ENCODE peak calls at places on chromosomes 13 and 19, in four cellular contexts. One of them, this sample, is unnamed.

GRCh38 chr19:55304279-55304978 is 20.6 kb downstream of the BRSK1 start:
- DNase-seq in K562: peak
- DNase-seq in A549: peak
- DNase-seq in GM12878: no peak
- DNase-seq in this sample: peak

GRCh38 chr13:113224486-113224885 is 15.1 kb downstream of the CUL4A start:
- DNase-seq in K562: no peak
- DNase-seq in A549: no peak
- DNase-seq in GM12878: no peak
- DNase-seq in this sample: no peak

GRCh38 chr13:85586856-85587255 is 212.4 kb downstream of the SLITRK6 start:
- DNase-seq in K562: no peak
- DNase-seq in A549: no peak
- DNase-seq in GM12878: no peak
- DNase-seq in this sample: no peak

GRCh38 chr19:13381827-13382632 is 124.2 kb downstream of the CACNA1A start:
- DNase-seq in K562: peak
- DNase-seq in A549: no peak
- DNase-seq in GM12878: no peak
- DNase-seq in this sample: no peak

GRCh38 chr19:16203256-16204004 is 5.7 kb downstream of the AP1M1 start:
- DNase-seq in K562: no peak
- DNase-seq in A549: no peak
- DNase-seq in GM12878: no peak
- DNase-seq in this sample: no peak

GRCh38 chr19:10835089-10835753 is 791 bp downstream of the TMED1 start:
- DNase-seq in K562: peak
- DNase-seq in A549: no peak
- DNase-seq in GM12878: no peak
- DNase-seq in this sample: no peak

GRCh38 chr19:21022996-21023395 is 2.5 kb downstream of the ZNF430 start:
- DNase-seq in K562: peak
- DNase-seq in A549: no peak
- DNase-seq in GM12878: no peak
- DNase-seq in this sample: peak

GRCh38 chr19:5251096-5252065 is 89.2 kb downstream of the PTPRS start:
- DNase-seq in K562: no peak
- DNase-seq in A549: no peak
- DNase-seq in GM12878: no peak
- DNase-seq in this sample: no peak

GRCh38 chr13:29883941-29884518 is 33.6 kb upstream of the UBL3 start:
- DNase-seq in K562: no peak
- DNase-seq in A549: no peak
- DNase-seq in GM12878: no peak
- DNase-seq in this sample: no peak

GRCh38 chr13:112684041-112684440 is 5.8 kb upstream of the ATP11A start:
- DNase-seq in K562: no peak
- DNase-seq in A549: no peak
- DNase-seq in GM12878: no peak
- DNase-seq in this sample: no peak

GRCh38 chr13:97225533-97225932 is 3.4 kb downstream of the MBNL2 start:
- DNase-seq in K562: no peak
- DNase-seq in A549: no peak
- DNase-seq in GM12878: no peak
- DNase-seq in this sample: no peak

GRCh38 chr13:49610176-49610575 is 18.1 kb upstream of the ARL11 start:
- DNase-seq in K562: no peak
- DNase-seq in A549: no peak
- DNase-seq in GM12878: no peak
- DNase-seq in this sample: no peak

GRCh38 chr13:20940083-20940482 is 37.5 kb upstream of the XPO4 start:
- DNase-seq in K562: no peak
- DNase-seq in A549: peak
- DNase-seq in GM12878: no peak
- DNase-seq in this sample: peak

GRCh38 chr13:70206671-70207070 is 98.4 kb upstream of the KLHL1 start:
- DNase-seq in K562: no peak
- DNase-seq in A549: no peak
- DNase-seq in GM12878: no peak
- DNase-seq in this sample: peak

GRCh38 chr13:24013189-24013588 is 115.9 kb upstream of the C1QTNF9B start:
- DNase-seq in K562: no peak
- DNase-seq in A549: no peak
- DNase-seq in GM12878: no peak
- DNase-seq in this sample: no peak

GRCh38 chr13:109494955-109495354 is 291.4 kb downstream of the IRS2 start:
- DNase-seq in K562: no peak
- DNase-seq in A549: peak
- DNase-seq in GM12878: no peak
- DNase-seq in this sample: no peak

GRCh38 chr13:26062853-26063444 is 11.1 kb upstream of the SHISA2 start:
- DNase-seq in K562: peak
- DNase-seq in A549: peak
- DNase-seq in GM12878: no peak
- DNase-seq in this sample: peak
- TF ChIP-seq CHD4 in K562: no peak
- TF ChIP-seq CHD4 in A549: no peak
- TF ChIP-seq CHD4 in GM12878: no peak
- TF ChIP-seq CHD4 in this sample: no peak

DNA sequence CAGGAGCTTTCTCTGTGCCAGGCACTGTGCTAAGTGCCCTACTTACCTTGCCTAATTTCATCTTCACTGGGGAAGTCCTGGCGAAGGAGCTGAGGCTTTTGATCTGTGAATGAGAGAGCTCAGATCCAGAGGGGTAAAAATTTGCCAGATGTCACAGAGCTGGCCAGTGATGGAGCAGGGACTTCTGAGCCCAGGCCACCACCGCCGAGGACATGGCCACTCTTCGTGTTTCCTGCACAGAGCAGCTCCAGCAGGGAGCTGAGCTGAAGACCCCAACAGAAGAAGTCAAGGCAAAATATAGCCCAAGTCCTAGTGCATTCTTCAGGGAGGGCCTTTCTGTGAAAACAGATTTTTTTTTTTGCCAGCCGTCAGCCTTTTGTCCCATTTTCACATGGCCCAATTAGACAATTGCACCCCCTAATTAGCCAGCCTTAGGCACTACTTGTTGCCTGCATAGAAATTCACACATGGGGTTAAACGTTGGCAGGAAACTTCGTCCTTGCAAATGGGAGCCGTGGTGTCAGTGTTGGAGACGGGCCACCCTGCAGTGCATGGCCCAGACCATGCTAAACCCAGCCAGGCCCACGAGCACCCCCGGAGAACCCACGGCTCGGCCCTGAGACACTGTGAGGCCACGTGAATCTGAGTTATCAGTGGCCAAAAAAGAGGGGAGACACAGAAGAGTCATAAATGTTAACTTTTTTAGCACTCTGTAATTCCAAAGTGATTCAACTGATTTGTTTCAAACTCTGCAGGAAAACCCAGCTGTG is 7.8 kb downstream of the ZNF536 start:
- DNase-seq in K562: no peak
- DNase-seq in A549: no peak
- DNase-seq in GM12878: no peak
- DNase-seq in this sample: no peak
- TF ChIP-seq KDM1A in K562: no peak
- TF ChIP-seq KDM1A in A549: no peak
- TF ChIP-seq KDM1A in GM12878: no peak
- TF ChIP-seq KDM1A in this sample: no peak

GRCh38 chr19:45200614-45201013 is 22.0 kb downstream of the BLOC1S3 start:
- DNase-seq in K562: peak
- DNase-seq in A549: peak
- DNase-seq in GM12878: no peak
- DNase-seq in this sample: peak
- TF ChIP-seq CHD4 in K562: no peak
- TF ChIP-seq CHD4 in A549: no peak
- TF ChIP-seq CHD4 in GM12878: no peak
- TF ChIP-seq CHD4 in this sample: no peak

GRCh38 chr19:46392252-46392801 is 21.0 kb downstream of the CCDC8 start:
- DNase-seq in K562: no peak
- DNase-seq in A549: no peak
- DNase-seq in GM12878: no peak
- DNase-seq in this sample: no peak
- TF ChIP-seq KDM1A in K562: no peak
- TF ChIP-seq KDM1A in A549: no peak
- TF ChIP-seq KDM1A in GM12878: no peak
- TF ChIP-seq KDM1A in this sample: no peak

DNA sequence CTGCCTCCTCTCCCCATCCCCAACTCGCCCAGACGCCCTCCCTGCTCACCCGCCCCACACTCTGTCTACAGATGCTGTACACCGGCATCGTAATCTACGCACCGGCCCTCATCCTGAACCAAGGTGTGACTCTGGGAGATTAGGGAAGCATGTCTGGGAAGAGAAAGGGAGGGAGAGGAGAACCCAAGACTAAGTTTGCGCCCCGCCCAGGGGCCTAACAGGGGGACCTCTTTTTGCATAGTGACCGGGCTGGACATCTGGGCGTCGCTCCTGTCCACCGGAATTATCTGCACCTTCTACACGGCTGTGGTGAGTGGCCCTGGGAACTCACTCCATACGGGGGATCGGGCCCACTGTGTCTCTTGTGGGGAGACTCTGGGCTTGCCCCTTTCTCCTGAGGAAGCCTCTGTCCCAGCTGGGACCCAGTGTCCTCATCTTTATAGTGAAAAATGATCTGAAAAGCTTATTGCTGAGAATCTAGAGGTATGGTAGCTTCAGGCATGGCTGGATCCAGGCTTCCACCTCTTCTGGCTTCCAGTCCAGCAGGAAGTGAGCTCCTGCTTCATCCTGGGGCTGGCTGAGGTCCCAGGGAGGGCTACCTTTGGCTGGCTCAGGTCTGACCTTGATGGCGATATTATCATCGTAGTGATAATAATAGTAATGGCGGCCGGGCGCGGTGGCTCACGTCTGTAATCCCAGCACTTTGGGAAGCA is 2.8 kb downstream of the SLC5A5 start:
- DNase-seq in K562: no peak
- DNase-seq in A549: no peak
- DNase-seq in GM12878: no peak
- DNase-seq in this sample: no peak
- TF ChIP-seq CHD4 in K562: no peak
- TF ChIP-seq CHD4 in A549: no peak
- TF ChIP-seq CHD4 in GM12878: no peak
- TF ChIP-seq CHD4 in this sample: no peak

DNA sequence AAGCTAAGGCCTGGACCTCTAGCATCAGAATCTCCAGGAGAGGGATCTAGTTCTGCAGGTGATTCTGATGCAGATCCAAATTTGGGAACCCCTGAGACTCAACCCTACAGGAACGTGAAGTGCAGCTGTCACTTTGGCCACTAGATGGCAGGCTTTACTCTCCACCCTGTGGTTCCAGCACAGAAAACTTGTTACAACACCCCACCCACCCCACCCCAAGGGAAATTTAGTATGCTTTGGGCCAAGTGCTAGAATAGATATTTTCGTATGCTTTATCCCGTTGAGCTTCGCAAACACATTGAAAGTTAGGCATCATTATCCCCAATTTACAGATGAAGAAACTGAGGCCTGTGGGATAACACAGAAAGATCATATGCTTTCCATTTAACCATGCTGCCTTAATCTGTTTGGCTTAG is 232.0 kb downstream of the B3GLCT start:
- DNase-seq in K562: peak
- DNase-seq in A549: peak
- DNase-seq in GM12878: no peak
- DNase-seq in this sample: peak
- TF ChIP-seq KDM1A in K562: no peak
- TF ChIP-seq KDM1A in A549: no peak
- TF ChIP-seq KDM1A in GM12878: no peak
- TF ChIP-seq KDM1A in this sample: no peak

DNA sequence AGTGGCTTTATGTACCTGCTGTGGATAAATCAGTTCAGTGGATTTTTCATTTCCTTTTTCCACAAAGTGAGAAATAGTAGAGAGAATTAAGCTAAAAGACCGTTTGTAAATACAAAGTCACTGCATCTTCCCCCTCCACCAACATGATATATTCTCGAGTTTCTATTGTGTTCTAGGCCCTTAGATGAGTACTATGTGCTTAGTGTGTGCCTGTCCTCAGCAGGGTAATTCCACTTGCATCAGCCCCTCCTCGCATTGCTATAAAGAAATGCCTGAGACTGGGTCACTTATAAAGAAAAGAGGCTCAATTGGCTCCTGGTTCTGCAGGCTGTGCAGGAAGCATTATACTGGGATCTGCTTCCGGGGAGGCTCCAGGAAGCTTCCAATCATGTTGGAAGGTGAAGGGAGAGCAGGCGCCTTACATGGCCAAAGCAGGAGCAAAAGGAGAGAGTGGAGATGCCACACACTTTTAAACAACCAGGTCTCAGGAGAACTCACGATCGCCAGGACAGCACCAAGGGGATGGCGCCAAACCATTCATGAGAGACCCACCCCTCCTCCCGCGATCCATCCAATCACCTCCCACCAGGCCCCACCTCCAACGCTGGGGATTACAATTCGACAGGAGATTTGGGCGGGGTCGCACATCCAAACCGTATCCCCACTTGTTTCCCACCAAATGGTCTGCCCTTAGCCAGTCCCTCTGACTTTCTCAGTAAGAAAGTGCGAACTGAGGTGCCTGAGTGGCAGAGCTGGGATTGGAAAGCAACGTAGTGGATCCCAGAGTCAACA is 102.3 kb upstream of the ABCC4 start:
- DNase-seq in K562: no peak
- DNase-seq in A549: no peak
- DNase-seq in GM12878: no peak
- DNase-seq in this sample: no peak
- TF ChIP-seq CHD4 in K562: no peak
- TF ChIP-seq CHD4 in A549: no peak
- TF ChIP-seq CHD4 in GM12878: no peak
- TF ChIP-seq CHD4 in this sample: no peak

GRCh38 chr19:39388657-39389056 is 2.2 kb downstream of the PAF1 start:
- DNase-seq in K562: no peak
- DNase-seq in A549: no peak
- DNase-seq in GM12878: no peak
- DNase-seq in this sample: no peak

GRCh38 chr19:39390759-39391592 is at the start of the genes MED29 and PAF1:
- DNase-seq in K562: peak
- DNase-seq in A549: peak
- DNase-seq in GM12878: peak
- DNase-seq in this sample: peak

GRCh38 chr19:39386557-39386956 is 4.3 kb downstream of the PAF1 start:
- DNase-seq in K562: no peak
- DNase-seq in A549: no peak
- DNase-seq in GM12878: no peak
- DNase-seq in this sample: no peak

GRCh38 chr19:39389621-39390414 is 1.1 kb downstream of the PAF1 start:
- DNase-seq in K562: no peak
- DNase-seq in A549: no peak
- DNase-seq in GM12878: no peak
- DNase-seq in this sample: no peak

DNA sequence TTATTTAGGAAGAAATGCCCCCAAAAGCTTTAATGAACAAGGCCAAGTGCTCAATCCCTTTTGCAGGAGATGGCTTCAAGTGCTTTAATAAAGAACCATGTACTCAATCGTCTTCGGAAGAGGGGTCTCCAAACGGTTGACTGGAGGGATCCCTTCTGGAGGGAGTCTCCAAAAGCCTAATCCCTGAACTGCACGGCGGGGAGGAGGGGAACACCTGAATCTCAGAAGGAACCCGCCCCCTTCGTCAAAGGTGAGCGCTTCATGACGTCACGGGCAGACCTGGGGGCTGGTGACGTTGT is 497 bp downstream of the PAF1 start:
- DNase-seq in K562: no peak
- DNase-seq in A549: no peak
- DNase-seq in GM12878: no peak
- DNase-seq in this sample: no peak
- TF ChIP-seq KDM1A in K562: no peak
- TF ChIP-seq KDM1A in A549: no peak
- TF ChIP-seq KDM1A in GM12878: no peak
- TF ChIP-seq KDM1A in this sample: no peak